ENCODE peak calls at places on chromosomes 6 and 20, in four cellular contexts. One of them, this sample, is unnamed.

GRCh38 chr20:2599265-2600060 is 53.0 kb upstream of the NOP56 start:
- DNase-seq in HEK293T: peak
- DNase-seq in HepG2: no peak
- DNase-seq in K562: no peak
- DNase-seq in this sample: peak

GRCh38 chr6:27007020-27007419 is 240.5 kb upstream of the PRSS16 start:
- DNase-seq in HEK293T: no peak
- DNase-seq in K562: no peak
- DNase-seq in HepG2: no peak
- DNase-seq in this sample: no peak

GRCh38 chr6:24458134-24458533 is 31.2 kb downstream of the GPLD1 start:
- DNase-seq in HepG2: no peak
- DNase-seq in K562: no peak
- DNase-seq in HEK293T: no peak
- DNase-seq in this sample: no peak

GRCh38 chr6:133187114-133187513 is 54.0 kb upstream of the EYA4 start:
- DNase-seq in HepG2: no peak
- DNase-seq in K562: no peak
- DNase-seq in HEK293T: no peak
- DNase-seq in this sample: no peak

GRCh38 chr6:4370066-4370465 is 234.7 kb upstream of the ECI2 start:
- DNase-seq in HEK293T: no peak
- DNase-seq in HepG2: no peak
- DNase-seq in K562: no peak
- DNase-seq in this sample: no peak

GRCh38 chr20:56392282-56393132 is at the start of gene CSTF1:
- DNase-seq in HEK293T: peak
- DNase-seq in HepG2: peak
- DNase-seq in K562: peak
- DNase-seq in this sample: peak

GRCh38 chr20:6299451-6299850 is 176.6 kb upstream of the FERMT1 start:
- DNase-seq in HepG2: no peak
- DNase-seq in K562: no peak
- DNase-seq in HEK293T: no peak
- DNase-seq in this sample: no peak

GRCh38 chr6:141914646-141915045 is 218.1 kb upstream of the GJE1 start:
- DNase-seq in K562: no peak
- DNase-seq in HEK293T: no peak
- DNase-seq in HepG2: no peak
- DNase-seq in this sample: no peak

GRCh38 chr20:41365785-41366545 is 653 bp downstream of the EMILIN3 start:
- DNase-seq in K562: no peak
- DNase-seq in HEK293T: peak
- DNase-seq in HepG2: no peak
- DNase-seq in this sample: peak

GRCh38 chr20:23309781-23310180 is 40.8 kb upstream of the NXT1 start:
- DNase-seq in HepG2: no peak
- DNase-seq in K562: no peak
- DNase-seq in HEK293T: no peak
- DNase-seq in this sample: no peak

GRCh38 chr6:17536586-17536985 is 63.5 kb upstream of the FAM8A1 start:
- DNase-seq in HepG2: no peak
- DNase-seq in HEK293T: no peak
- DNase-seq in K562: no peak
- DNase-seq in this sample: no peak

GRCh38 chr6:49906511-49906910 is 40.2 kb upstream of the CRISP1 start:
- DNase-seq in HepG2: no peak
- DNase-seq in K562: no peak
- DNase-seq in HEK293T: no peak
- DNase-seq in this sample: no peak

GRCh38 chr6:133297657-133298056 is 56.5 kb downstream of the EYA4 start:
- DNase-seq in HepG2: no peak
- DNase-seq in K562: no peak
- DNase-seq in HEK293T: no peak
- DNase-seq in this sample: no peak

GRCh38 chr20:61253264-61253639 is 1.2 kb downstream of the CDH4 start:
- DNase-seq in HepG2: no peak
- DNase-seq in K562: no peak
- DNase-seq in HEK293T: peak
- DNase-seq in this sample: peak

GRCh38 chr6:117783280-117783679 is 108.0 kb downstream of the NUS1 start:
- DNase-seq in HepG2: no peak
- DNase-seq in K562: no peak
- DNase-seq in HEK293T: no peak
- DNase-seq in this sample: no peak

GRCh38 chr20:32470025-32470861 is 112.1 kb downstream of the ASXL1 start:
- DNase-seq in K562: peak
- DNase-seq in HepG2: peak
- DNase-seq in HEK293T: peak
- DNase-seq in this sample: peak

GRCh38 chr6:75437451-75438185 is 56.0 kb downstream of the FILIP1 start:
- DNase-seq in K562: no peak
- DNase-seq in HEK293T: no peak
- DNase-seq in HepG2: no peak
- DNase-seq in this sample: no peak

GRCh38 chr20:13525225-13525940 is 113.3 kb downstream of the TASP1 start:
- DNase-seq in K562: no peak
- DNase-seq in HepG2: peak
- DNase-seq in HEK293T: no peak
- DNase-seq in this sample: no peak

GRCh38 chr6:2247664-2248063 is 2.3 kb upstream of the GMDS start:
- DNase-seq in K562: no peak
- DNase-seq in HEK293T: no peak
- DNase-seq in HepG2: no peak
- DNase-seq in this sample: no peak

GRCh38 chr20:23889775-23890187 is 10.2 kb upstream of the CST5 start:
- DNase-seq in K562: peak
- DNase-seq in HepG2: peak
- DNase-seq in HEK293T: peak
- DNase-seq in this sample: peak

GRCh38 chr6:106973841-106974336 is 640 bp downstream of the CD24 start:
- DNase-seq in HepG2: no peak
- DNase-seq in HEK293T: no peak
- DNase-seq in K562: no peak
- DNase-seq in this sample: peak

GRCh38 chr6:26304213-26305096 is 60.5 kb upstream of the BTN3A2 start:
- DNase-seq in HepG2: no peak
- DNase-seq in K562: peak
- DNase-seq in HEK293T: no peak
- DNase-seq in this sample: peak

GRCh38 chr6:17672064-17672718 is 34.5 kb downstream of the NUP153 start:
- DNase-seq in K562: no peak
- DNase-seq in HEK293T: no peak
- DNase-seq in HepG2: no peak
- DNase-seq in this sample: no peak

GRCh38 chr6:140138311-140138994 is 764.0 kb upstream of the CITED2 start:
- DNase-seq in K562: no peak
- DNase-seq in HEK293T: no peak
- DNase-seq in HepG2: no peak
- DNase-seq in this sample: no peak

GRCh38 chr6:122871079-122871478 is 82.0 kb downstream of the SMPDL3A start:
- DNase-seq in HEK293T: no peak
- DNase-seq in K562: no peak
- DNase-seq in HepG2: no peak
- DNase-seq in this sample: no peak

GRCh38 chr6:32852018-32852843 is 1.3 kb downstream of the TAP1 start:
- DNase-seq in HEK293T: no peak
- DNase-seq in K562: no peak
- DNase-seq in HepG2: no peak
- DNase-seq in this sample: no peak

GRCh38 chr6:104306206-104306605 is 553.5 kb downstream of the HACE1 start:
- DNase-seq in HepG2: no peak
- DNase-seq in HEK293T: no peak
- DNase-seq in K562: no peak
- DNase-seq in this sample: no peak

GRCh38 chr6:112233864-112234263 is 20.5 kb downstream of the LAMA4 start:
- DNase-seq in K562: no peak
- DNase-seq in HepG2: no peak
- DNase-seq in HEK293T: no peak
- DNase-seq in this sample: no peak

GRCh38 chr6:45423901-45424627 is 46.3 kb upstream of the SUPT3H start:
- DNase-seq in HepG2: no peak
- DNase-seq in HEK293T: no peak
- DNase-seq in K562: no peak
- DNase-seq in this sample: peak

GRCh38 chr6:19180348-19181073 is 656.7 kb upstream of the ID4 start:
- DNase-seq in K562: no peak
- DNase-seq in HepG2: no peak
- DNase-seq in HEK293T: no peak
- DNase-seq in this sample: no peak

GRCh38 chr20:59010321-59010994 is 3.4 kb upstream of the CTSZ start:
- DNase-seq in HEK293T: no peak
- DNase-seq in HepG2: no peak
- DNase-seq in K562: no peak
- DNase-seq in this sample: no peak

GRCh38 chr6:18433059-18433458 is 45.9 kb downstream of the RNF144B start:
- DNase-seq in HepG2: no peak
- DNase-seq in HEK293T: no peak
- DNase-seq in K562: no peak
- DNase-seq in this sample: no peak

GRCh38 chr20:36956674-36957073 is 5.2 kb upstream of the SAMHD1 start:
- DNase-seq in HEK293T: no peak
- DNase-seq in HepG2: no peak
- DNase-seq in K562: no peak
- DNase-seq in this sample: no peak

GRCh38 chr6:63597142-63598000 is 25.1 kb downstream of the LOC128125822 start:
- DNase-seq in K562: no peak
- DNase-seq in HepG2: no peak
- DNase-seq in HEK293T: no peak
- DNase-seq in this sample: no peak
- TF ChIP-seq ELF4 in K562: no peak
- TF ChIP-seq ELF4 in HepG2: no peak
- TF ChIP-seq ELF4 in HEK293T: no peak
- TF ChIP-seq ELF4 in this sample: no peak

GRCh38 chr20:3616250-3616649 is 46.9 kb downstream of the GFRA4 start:
- DNase-seq in HepG2: no peak
- DNase-seq in K562: no peak
- DNase-seq in HEK293T: no peak
- DNase-seq in this sample: peak

GRCh38 chr20:3614509-3614908 is 48.7 kb downstream of the GFRA4 start:
- DNase-seq in HepG2: no peak
- DNase-seq in K562: no peak
- DNase-seq in HEK293T: no peak
- DNase-seq in this sample: no peak

GRCh38 chr20:3613821-3614440 is 49.3 kb downstream of the GFRA4 start:
- DNase-seq in HepG2: no peak
- DNase-seq in HEK293T: no peak
- DNase-seq in K562: no peak
- DNase-seq in this sample: no peak

GRCh38 chr20:3612795-3613560 is 50.2 kb downstream of the GFRA4 start:
- DNase-seq in K562: no peak
- DNase-seq in HepG2: no peak
- DNase-seq in HEK293T: no peak
- DNase-seq in this sample: no peak
- TF ChIP-seq ELF4 in K562: no peak
- TF ChIP-seq ELF4 in HepG2: no peak
- TF ChIP-seq ELF4 in HEK293T: no peak
- TF ChIP-seq ELF4 in this sample: no peak

DNA sequence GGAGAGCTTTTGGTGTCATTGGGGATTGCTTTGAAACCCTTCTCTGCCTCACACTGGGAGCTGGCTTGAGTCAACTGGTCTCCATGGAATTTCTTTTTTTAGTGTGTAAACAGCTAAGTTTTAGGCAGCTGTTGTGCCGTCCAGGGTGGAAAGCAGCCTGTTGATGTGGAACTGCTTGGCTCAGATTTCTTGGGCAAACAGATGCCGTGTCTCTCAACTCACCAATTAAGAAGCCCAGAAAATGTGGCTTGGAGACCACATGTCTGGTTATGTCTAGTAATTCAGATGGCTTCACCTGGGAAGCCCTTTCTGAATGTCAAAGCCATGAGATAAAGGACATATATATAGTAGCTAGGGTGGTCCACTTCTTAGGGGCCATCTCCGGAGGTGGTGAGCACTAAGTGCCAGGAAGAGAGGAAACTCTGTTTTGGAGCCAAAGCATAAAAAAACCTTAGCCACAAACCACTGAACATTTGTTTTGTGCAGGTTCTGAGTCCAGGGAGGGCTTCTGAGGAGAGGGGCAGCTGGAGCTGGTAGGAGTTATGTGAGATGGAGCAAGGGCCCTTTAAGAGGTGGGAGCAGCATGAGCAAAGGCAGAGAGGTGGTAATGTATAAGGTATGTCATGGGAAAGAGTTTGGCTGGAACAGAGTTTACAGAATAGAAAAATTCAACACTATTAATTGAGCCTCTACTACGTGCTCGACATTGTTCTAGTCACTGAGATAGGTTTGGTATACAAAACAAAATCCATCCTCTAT is 31.2 kb downstream of the SRSF3 start:
- DNase-seq in HepG2: no peak
- DNase-seq in K562: no peak
- DNase-seq in HEK293T: no peak
- DNase-seq in this sample: no peak
- TF ChIP-seq ELF4 in HepG2: no peak
- TF ChIP-seq ELF4 in K562: no peak
- TF ChIP-seq ELF4 in HEK293T: no peak
- TF ChIP-seq ELF4 in this sample: no peak

GRCh38 chr6:63352587-63353281 is 33.0 kb upstream of the LGSN start:
- DNase-seq in HepG2: peak
- DNase-seq in K562: no peak
- DNase-seq in HEK293T: peak
- DNase-seq in this sample: no peak
- TF ChIP-seq ELF4 in HepG2: no peak
- TF ChIP-seq ELF4 in K562: no peak
- TF ChIP-seq ELF4 in HEK293T: no peak
- TF ChIP-seq ELF4 in this sample: no peak

GRCh38 chr6:155330922-155331321 is 16.6 kb upstream of the TFB1M start:
- DNase-seq in K562: no peak
- DNase-seq in HepG2: no peak
- DNase-seq in HEK293T: no peak
- DNase-seq in this sample: no peak

GRCh38 chr6:155330133-155330734 is 15.9 kb upstream of the TFB1M start:
- DNase-seq in K562: no peak
- DNase-seq in HepG2: no peak
- DNase-seq in HEK293T: no peak
- DNase-seq in this sample: no peak

GRCh38 chr6:155335265-155335664 is 21.0 kb upstream of the TFB1M start:
- DNase-seq in HEK293T: no peak
- DNase-seq in K562: no peak
- DNase-seq in HepG2: no peak
- DNase-seq in this sample: no peak

GRCh38 chr6:155329460-155330132 is 15.3 kb upstream of the TFB1M start:
- DNase-seq in K562: no peak
- DNase-seq in HepG2: no peak
- DNase-seq in HEK293T: no peak
- DNase-seq in this sample: no peak

DNA sequence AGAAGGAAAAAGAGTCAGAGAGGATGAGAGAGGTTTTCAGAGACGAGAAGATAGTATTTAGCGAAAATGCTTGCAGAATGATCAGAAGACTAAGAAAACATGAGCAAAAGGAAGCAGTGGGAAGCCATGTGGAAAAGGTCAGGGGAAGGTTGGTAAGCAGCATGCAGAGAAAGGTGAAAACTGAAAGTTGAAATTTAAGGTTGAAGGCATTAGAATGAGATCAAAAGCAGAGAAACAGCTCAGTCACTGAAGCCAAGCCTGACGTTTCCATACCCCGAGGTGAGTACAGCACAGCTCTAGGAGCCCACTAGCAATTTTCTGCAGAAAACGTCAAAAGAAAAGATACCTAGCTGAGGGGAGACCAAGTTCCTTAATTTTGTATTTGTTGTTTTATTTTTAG is 19.1 kb upstream of the TFB1M start:
- DNase-seq in HepG2: no peak
- DNase-seq in K562: no peak
- DNase-seq in HEK293T: no peak
- DNase-seq in this sample: no peak
- TF ChIP-seq ELF4 in HepG2: no peak
- TF ChIP-seq ELF4 in K562: no peak
- TF ChIP-seq ELF4 in HEK293T: no peak
- TF ChIP-seq ELF4 in this sample: no peak

This sample was measured in WTC11.